ENCODE peak calls at places on chromosomes 11 and 22, in nine cellular contexts. C is right lobe of liver, D is IMR-90, L is PC-9, A is lung, Z is colonic mucosa, Y is spleen, N is psoas muscle, Q is mammary epithelial cell. V is an unnamed sample.
A peak's percentile ranks its signal among the peaks of the same experiment; 100 is the strongest.

GRCh38 chr11:11420512-11420911 is 67.5 kb upstream of the CSNK2A3 start:
- DNase-seq in C (no peak), Z (no peak), A (no peak), D (no peak), Q (no peak), N (no peak), L (no peak), Y (no peak), V (no peak)

GRCh38 chr11:43289368-43289767 is 22.4 kb upstream of the API5 start:
- DNase-seq in D (no peak), C (no peak), A (no peak), L (no peak), N (no peak), Y (no peak), Q (no peak), Z (no peak), V (no peak)

GRCh38 chr22:28714043-28714442 is 27.6 kb downstream of the CHEK2 start:
- DNase-seq in N (no peak), Z (no peak), Q (no peak), D (no peak), L (no peak), A (no peak), C (no peak), Y (no peak), V (no peak)

GRCh38 chr22:44925465-44926123 is 84.2 kb downstream of the PHF21B start:
- DNase-seq in Y (peak; percentile 61), C (no peak), Q (no peak), N (no peak), A (no peak), L (no peak), D (no peak), Z (no peak), V (no peak)

GRCh38 chr11:13223112-13223511 is 54.5 kb upstream of the BMAL1 start:
- DNase-seq in N (no peak), L (no peak), A (no peak), Y (no peak), Q (peak; percentile 38), D (no peak), Z (no peak), C (no peak), V (no peak)

GRCh38 chr11:100269511-100269910 is 417.6 kb upstream of the ARHGAP42 start:
- DNase-seq in N (no peak), A (no peak), Z (no peak), Y (no peak), L (no peak), C (no peak), D (no peak), Q (no peak), V (no peak)

GRCh38 chr11:38365274-38365673 is 1767.2 kb upstream of the RAG2 start:
- DNase-seq in Y (no peak), N (no peak), Q (no peak), L (no peak), D (no peak), C (no peak), Z (no peak), A (no peak), V (no peak)

GRCh38 chr11:10204021-10204420 is 90.0 kb downstream of the SBF2 start:
- DNase-seq in Q (no peak), D (no peak), L (no peak), Z (no peak), N (no peak), Y (no peak), A (no peak), C (no peak), V (no peak)

GRCh38 chr22:43925433-43926348 is 2.1 kb downstream of the PNPLA3 start:
- DNase-seq in Q (peak; percentile 89), L (no peak), Z (no peak), D (no peak), A (no peak), Y (no peak), N (no peak), C (peak; percentile 96), V (no peak)

GRCh38 chr11:13949876-13950275 is 12.6 kb upstream of the SPON1 start:
- DNase-seq in A (no peak), Q (no peak), D (no peak), L (no peak), N (no peak), C (no peak), Y (no peak), Z (no peak), V (no peak)

GRCh38 chr11:65412271-65413076 is 10.1 kb upstream of the NEAT1 start:
- DNase-seq in C (peak; percentile 50), Y (peak; percentile 59), Z (no peak), N (no peak), D (no peak), A (no peak), Q (no peak), L (no peak), V (no peak)

GRCh38 chr11:2377511-2378443 is 667 bp downstream of the CD81 start:
- DNase-seq in C (peak; percentile 72), A (no peak), L (no peak), N (peak; percentile 78), Z (peak; percentile 63), Q (no peak), Y (peak; percentile 91), D (peak; percentile 33), V (no peak)

GRCh38 chr11:131760191-131760951 is 390.0 kb downstream of the NTM start:
- DNase-seq in A (no peak), D (peak; percentile 95), Q (no peak), N (no peak), Z (no peak), L (no peak), C (no peak), Y (no peak), V (peak; percentile 96)
- H3K27ac ChIP-seq in A (no peak overlapping the region), D (peak overlapping the region; percentile 67), Q (no peak overlapping the region), N (no peak overlapping the region), Z (no peak overlapping the region), L (no peak overlapping the region), C (no peak overlapping the region), Y (no peak overlapping the region), V (peak overlapping the region; percentile 100)

DNA sequence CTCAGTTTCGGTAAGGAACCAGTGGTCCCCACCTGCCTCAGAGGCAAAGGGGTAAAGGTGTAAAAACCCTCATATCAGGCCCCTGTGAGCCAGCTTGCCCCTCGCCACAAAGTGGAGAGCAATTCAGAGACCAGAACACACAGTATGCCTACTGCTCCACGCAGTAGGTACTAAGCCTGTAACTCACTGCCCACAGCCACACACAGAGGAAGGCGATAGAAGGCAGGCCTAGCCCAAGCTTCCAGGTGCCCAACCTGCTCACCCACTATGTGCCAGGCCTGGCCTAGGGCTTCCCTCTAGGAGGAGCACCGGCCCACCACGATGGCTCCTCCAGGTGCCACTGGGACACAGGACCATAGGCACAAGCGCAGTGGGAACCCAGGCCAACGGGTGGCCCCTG is 63.1 kb upstream of the TCF20 start:
- DNase-seq in Z (no peak), L (no peak), A (no peak), Y (no peak), Q (no peak), D (no peak), N (no peak), C (no peak), V (no peak)
- TF ChIP-seq CTCF in Z (no peak), L (no peak), A (no peak), Y (no peak), Q (no peak), D (no peak), N (no peak), C (no peak), V (no peak)

GRCh38 chr11:120660024-120660565 is 148.5 kb downstream of the GRIK4 start:
- DNase-seq in L (no peak), A (no peak), Y (peak; percentile 80), C (peak; percentile 60), Q (peak; percentile 42), N (no peak), D (peak; percentile 36), Z (peak; percentile 23), V (peak; percentile 16)
- H3K27me3 ChIP-seq in L (peaks cover 96% of the 10 kb centered on the region), A (no peaks in the 10 kb centered on the region), Y (no peaks in the 10 kb centered on the region), C (no peaks in the 10 kb centered on the region), Q (peaks cover 4% of the 10 kb centered on the region), N (no peaks in the 10 kb centered on the region), D (peaks cover 26% of the 10 kb centered on the region), Z (no peaks in the 10 kb centered on the region), V (no peaks in the 10 kb centered on the region)

DNA sequence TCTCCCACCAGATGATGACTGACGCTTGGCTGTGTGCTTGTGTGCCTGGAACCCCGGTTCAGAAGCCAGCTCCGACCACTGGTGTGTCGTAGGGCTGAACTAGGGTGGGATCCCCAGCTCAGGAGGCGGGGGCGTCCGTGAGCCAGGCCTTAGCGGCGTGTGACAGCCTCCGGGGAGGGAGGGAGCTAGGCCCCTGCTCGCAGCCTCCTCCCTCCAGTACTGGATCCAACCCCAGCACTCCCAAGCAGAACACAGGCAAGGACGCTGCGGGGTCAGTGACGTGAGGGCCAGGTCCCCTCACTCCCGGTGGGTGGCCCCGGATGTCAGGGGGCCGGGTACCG is 410 bp downstream of the PMM1 start:
- DNase-seq in Z (peak; percentile 45), N (no peak), D (no peak), A (peak; percentile 34), Y (no peak), L (no peak), Q (peak; percentile 21), C (no peak), V (no peak)
- H3K27ac ChIP-seq in Z (peak overlapping the region; percentile 69), N (peak overlapping the region; percentile 65), D (peak overlapping the region; percentile 73), A (peak overlapping the region; percentile 92), Y (peak overlapping the region; percentile 81), L (no peak overlapping the region), Q (peak overlapping the region; percentile 60), C (peak overlapping the region; percentile 87), V (peak overlapping the region; percentile 36)

DNA sequence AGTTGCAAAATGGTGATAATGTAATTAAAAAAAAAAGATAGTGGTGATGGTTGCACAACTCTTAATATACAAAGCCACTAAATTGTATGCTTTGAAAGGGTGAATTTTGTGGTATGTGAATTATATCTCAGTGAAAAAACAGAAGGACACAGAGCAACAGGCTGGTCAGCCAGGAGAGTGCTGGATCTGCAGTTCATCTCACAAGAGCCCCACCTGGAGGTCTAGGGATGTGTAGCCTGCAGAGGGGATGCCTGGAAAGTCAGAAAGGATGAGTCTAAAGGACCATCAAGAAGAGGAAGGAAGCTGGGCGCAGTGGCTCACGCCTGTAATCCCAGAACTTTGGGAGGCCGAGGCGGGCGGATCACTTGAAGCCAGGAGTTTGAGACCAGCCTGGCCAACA is 9.0 kb downstream of the POLR3H start:
- DNase-seq in Y (no peak), N (no peak), L (no peak), C (no peak), Z (no peak), D (no peak), A (no peak), Q (no peak), V (no peak)
- TF ChIP-seq CTCF in Y (no peak), N (no peak), L (no peak), C (no peak), Z (no peak), D (peak; percentile 25), A (no peak), Q (peak; percentile 22), V (peak; percentile 60)

V was measured in brain microvascular endothelial cell.